ENCODE peak calls at places on chromosome 16, in four cellular contexts. T is mucosa of descending colon, F is pancreas, C is endothelial cell. Q is an unnamed sample.
A peak's percentile ranks its signal among the peaks of the same experiment; 100 is the strongest.

GRCh38 chr16:89044394-89045180 is 49.1 kb upstream of the ACSF3 start:
- DNase-seq in T (peak; percentile 44), F (no peak), C (no peak), Q (no peak)

GRCh38 chr16:56990407-56991286 is 1.3 kb downstream of the NLRC5 start:
- DNase-seq in T (no peak), F (no peak), C (no peak), Q (no peak)

GRCh38 chr16:15031179-15031578 is 24.7 kb downstream of the NTAN1 start:
- DNase-seq in T (no peak), F (no peak), C (no peak), Q (no peak)

GRCh38 chr16:17519041-17519440 is 48.3 kb upstream of the XYLT1 start:
- DNase-seq in T (no peak), F (no peak), C (no peak), Q (no peak)

GRCh38 chr16:85123891-85124635 is 11.8 kb upstream of the CIBAR2 start:
- DNase-seq in T (no peak), F (no peak), C (no peak), Q (no peak)

GRCh38 chr16:53775821-53776431 is 72.0 kb downstream of the FTO start:
- DNase-seq in T (no peak), F (peak; percentile 33), C (no peak), Q (no peak)

GRCh38 chr16:63945805-63946204 is 1176.1 kb downstream of the CDH11 start:
- DNase-seq in T (no peak), F (no peak), C (no peak), Q (no peak)

GRCh38 chr16:86758932-86759331 is 180.6 kb downstream of the FOXL1 start:
- DNase-seq in T (no peak), F (no peak), C (no peak), Q (no peak)

GRCh38 chr16:51148674-51149228 is 2.3 kb downstream of the SALL1 start:
- DNase-seq in T (no peak), F (no peak), C (no peak), Q (no peak)

GRCh38 chr16:50697881-50698767 is 4.7 kb downstream of the NOD2 start:
- DNase-seq in T (peak; percentile 60), F (no peak), C (no peak), Q (no peak)

GRCh38 chr16:83393196-83393981 is 414.4 kb upstream of the HSBP1 start:
- DNase-seq in T (no peak), F (no peak), C (no peak), Q (no peak)

GRCh38 chr16:75265911-75266701 is 14.7 kb upstream of the BCAR1 start:
- DNase-seq in T (peak; percentile 78), F (peak; percentile 86), C (peak; percentile 93), Q (peak; percentile 76)

GRCh38 chr16:35311475-35311874 is 1852.1 kb downstream of the TP53TG3F start:
- DNase-seq in T (no peak), F (no peak), C (no peak), Q (no peak)

GRCh38 chr16:54118846-54119245 is 167.7 kb downstream of the IRX3 start:
- DNase-seq in T (no peak), F (no peak), C (no peak), Q (no peak)

GRCh38 chr16:72722552-72722951 is 325.4 kb downstream of the ZFHX3 start:
- DNase-seq in T (no peak), F (no peak), C (no peak), Q (no peak)

GRCh38 chr16:89395150-89396142 is 94.9 kb downstream of the ANKRD11 start:
- DNase-seq in T (peak; percentile 76), F (peak; percentile 93), C (no peak), Q (no peak)

GRCh38 chr16:592518-593306 is 2.8 kb downstream of the RAB40C start:
- DNase-seq in T (peak; percentile 75), F (peak; percentile 76), C (no peak), Q (no peak)
- TF ChIP-seq CTCF in T (no peak), F (no peak), C (no peak), Q (no peak)

GRCh38 chr16:20773679-20774078 is 9.9 kb downstream of the ACSM3 start:
- DNase-seq in T (no peak), F (no peak), C (no peak), Q (no peak)

DNA sequence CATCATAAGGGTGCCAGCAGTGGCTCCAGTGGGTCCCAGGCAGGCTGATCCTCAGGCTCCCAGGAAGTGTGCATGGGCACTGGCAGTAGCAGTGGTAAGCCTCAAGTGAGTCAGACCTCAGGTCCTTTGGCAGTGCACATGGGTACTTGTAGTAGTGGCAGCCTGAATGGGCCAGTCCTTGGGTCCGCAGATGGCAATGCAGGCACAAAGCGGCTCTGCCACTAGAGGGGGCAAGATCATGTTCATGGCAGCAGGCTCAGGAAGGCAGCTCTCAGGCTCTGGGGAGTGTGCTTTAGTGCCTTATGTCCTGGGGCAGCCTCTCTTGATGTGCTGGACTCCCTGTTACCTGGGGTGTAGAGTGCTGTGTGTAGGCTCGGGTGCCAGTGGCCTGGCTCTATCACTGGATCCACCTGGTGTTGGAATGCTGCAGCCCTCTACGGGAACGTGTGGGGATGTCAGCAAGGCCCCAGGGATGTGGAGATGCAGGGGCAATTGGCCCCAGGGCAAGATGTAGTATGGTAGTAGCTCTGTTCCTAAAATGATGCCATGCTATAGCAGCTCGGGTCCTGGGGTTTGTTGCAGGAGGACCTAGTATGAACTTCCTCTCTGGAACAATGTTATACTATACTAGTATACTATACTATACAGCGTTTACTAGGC is 11.0 kb downstream of the ACSM3 start:
- DNase-seq in T (peak; percentile 57), F (peak; percentile 86), C (peak; percentile 87), Q (no peak)
- TF ChIP-seq CTCF in T (peak; percentile 53), F (peak; percentile 51), C (peak; percentile 79), Q (peak; percentile 35)

GRCh38 chr16:11915644-11916523 is at the start of gene GSPT1:
- DNase-seq in T (peak; percentile 100), F (peak; percentile 99), C (peak; percentile 99), Q (peak; percentile 97)

GRCh38 chr16:11913425-11914079 is 2.2 kb downstream of the GSPT1 start:
- DNase-seq in T (no peak), F (no peak), C (no peak), Q (no peak)

GRCh38 chr16:11916524-11917285 is 949 bp upstream of the GSPT1 start:
- DNase-seq in T (no peak), F (peak; percentile 48), C (no peak), Q (no peak)

GRCh38 chr16:11914210-11914758 is 1.5 kb downstream of the GSPT1 start:
- DNase-seq in T (no peak), F (no peak), C (no peak), Q (no peak)

DNA sequence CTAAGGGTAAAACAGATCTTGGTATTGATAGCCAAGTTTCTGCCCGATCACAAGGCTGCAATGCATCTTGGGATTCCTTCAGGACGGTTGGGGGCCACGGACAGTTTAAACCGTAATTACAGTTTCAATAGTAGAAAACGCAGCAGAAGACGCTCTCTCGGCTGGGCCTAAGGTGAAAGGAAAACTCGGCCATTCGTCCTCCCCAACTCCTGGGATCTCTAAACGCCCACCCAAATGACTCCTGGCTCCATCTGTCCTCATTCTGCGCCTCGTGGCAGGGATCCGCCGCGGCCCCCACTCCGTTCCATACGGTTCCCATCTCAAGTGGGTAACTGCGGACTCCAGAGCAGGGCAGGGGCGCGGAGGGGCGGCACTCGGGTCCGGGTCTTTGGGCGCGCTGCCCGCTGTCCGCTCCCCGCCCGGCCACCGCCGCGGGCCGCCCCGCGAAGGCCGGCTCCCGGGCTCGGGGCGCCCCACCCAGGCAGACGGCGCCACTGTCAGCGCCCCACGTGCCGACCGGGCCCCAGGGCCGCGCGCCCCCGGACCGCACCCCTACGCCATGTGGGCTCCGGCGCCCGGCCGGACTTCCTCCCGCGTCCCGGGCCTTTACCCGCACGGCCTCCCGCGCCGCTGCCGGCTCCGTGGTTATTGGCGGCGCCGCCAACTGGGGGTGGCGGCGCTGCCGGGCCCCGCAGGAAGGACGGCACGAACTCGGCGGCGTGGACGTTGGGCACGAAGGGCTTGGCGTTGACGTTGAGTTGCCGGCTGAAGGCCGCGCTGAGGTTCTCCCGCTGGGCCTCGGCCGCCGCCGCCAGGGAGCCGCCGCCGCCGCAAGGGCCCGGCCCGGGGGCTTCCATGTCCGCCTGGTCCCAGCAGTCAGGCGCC is 755 bp downstream of the GSPT1 start:
- DNase-seq in T (peak; percentile 74), F (peak; percentile 58), C (peak; percentile 60), Q (peak; percentile 56)
- TF ChIP-seq CTCF in T (no peak), F (no peak), C (peak; percentile 14), Q (no peak)

GRCh38 chr16:87840462-87840978 is 28.8 kb downstream of the SLC7A5 start:
- DNase-seq in T (no peak), F (no peak), C (peak; percentile 34), Q (no peak)
- TF ChIP-seq CTCF in T (no peak), F (no peak), C (no peak), Q (no peak)

GRCh38 chr16:12907670-12908233 is 6.4 kb downstream of the SHISA9 start:
- DNase-seq in T (no peak), F (no peak), C (no peak), Q (no peak)
- TF ChIP-seq CTCF in T (no peak), F (no peak), C (no peak), Q (peak; percentile 14)

DNA sequence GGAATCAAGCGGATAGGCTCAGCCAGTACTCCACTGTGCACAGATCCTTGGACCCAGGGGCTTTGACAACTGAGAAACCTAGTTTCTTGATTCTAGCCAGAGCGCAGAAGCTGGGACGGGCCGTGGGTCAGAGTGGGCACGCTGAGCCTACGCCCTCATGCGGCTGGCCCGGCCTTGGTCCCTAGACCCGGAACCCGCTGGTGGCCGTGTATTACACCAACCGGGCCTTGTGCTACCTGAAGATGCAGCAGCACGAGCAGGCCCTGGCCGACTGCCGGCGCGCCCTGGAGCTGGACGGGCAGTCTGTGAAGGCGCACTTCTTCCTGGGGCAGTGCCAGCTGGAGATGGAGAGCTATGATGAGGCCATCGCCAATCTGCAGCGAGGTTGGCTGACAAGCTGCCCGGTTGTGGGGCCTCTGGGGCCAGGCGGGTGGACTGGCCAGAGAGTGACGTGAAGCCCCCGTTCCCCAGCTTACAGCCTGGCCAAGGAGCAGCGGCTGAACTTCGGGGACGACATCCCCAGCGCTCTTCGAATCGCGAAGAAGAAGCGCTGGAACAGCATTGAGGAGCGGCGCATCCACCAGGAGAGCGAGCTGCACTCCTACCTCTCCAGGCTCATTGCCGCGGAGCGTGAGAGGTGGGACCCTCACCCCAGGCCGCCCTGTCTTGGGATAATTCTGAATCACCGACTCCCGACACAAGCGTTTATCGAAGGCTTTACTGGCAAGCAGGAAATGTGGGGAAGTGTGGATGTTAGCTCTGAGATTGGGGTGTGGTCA is 946 bp downstream of the STUB1 start:
- DNase-seq in T (no peak), F (peak; percentile 71), C (no peak), Q (no peak)
- TF ChIP-seq CTCF in T (no peak), F (no peak), C (no peak), Q (no peak)

DNA sequence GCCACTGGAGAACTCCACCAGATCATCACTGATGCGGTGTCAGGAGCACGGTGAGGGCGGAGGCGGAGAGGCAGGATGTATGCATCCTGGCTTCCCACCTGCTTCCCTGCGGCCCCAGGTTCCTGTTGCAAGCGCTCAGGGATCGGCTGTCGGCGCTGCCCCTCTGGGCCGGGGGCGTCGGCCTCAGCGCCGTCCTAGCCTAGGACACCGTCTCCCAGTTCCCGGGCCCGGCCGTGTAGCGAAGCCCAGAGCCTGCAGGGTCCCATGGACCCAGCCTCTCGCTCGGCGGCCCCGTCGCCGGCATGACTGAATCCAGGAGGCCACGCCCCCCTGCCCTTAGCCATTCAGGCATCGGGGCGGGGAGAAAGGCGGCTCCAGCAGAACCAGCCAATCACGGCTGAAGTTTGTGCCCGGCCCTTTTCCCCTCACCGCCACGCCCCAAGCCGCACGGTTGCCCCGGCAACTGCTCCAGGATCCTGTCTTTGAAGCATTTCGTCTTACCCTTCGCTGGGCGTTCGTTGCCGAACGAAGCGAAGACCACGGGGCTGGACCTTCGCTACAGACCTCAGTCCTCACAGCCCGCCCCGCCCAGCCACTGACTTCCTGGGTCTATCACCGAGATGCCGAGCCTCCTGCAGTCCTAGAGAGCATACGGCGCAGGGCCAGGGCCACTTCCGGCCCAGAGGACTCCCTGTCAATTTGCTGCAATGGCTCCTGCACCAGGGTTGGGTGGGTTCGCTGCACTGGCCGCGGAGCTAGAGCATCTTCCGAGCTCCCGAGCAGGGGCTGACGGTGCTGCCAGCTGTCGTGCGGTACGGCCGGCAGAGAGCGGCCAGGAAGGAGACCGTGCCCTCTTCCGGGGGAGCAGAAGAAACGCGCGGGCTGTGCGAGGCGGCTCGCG is 10.6 kb upstream of the ZNF213 start:
- DNase-seq in T (peak; percentile 97), F (peak; percentile 94), C (peak; percentile 98), Q (peak; percentile 98)
- TF ChIP-seq CTCF in T (no peak), F (no peak), C (no peak), Q (no peak)